ENCODE peak calls at places on chromosomes 3 and 15, in six cellular contexts. One of them, this sample, is unnamed.

GRCh38 chr3:61372723-61373122 is 121.5 kb upstream of the FHIT start:
- DNase-seq in esophagus muscularis mucosa: no peak
- DNase-seq in ovary: no peak
- DNase-seq in breast epithelium: no peak
- DNase-seq in thyroid gland: no peak
- DNase-seq in heart right ventricle: no peak
- DNase-seq in this sample: no peak

GRCh38 chr3:192645437-192645836 is 81.9 kb downstream of the FGF12 start:
- DNase-seq in heart right ventricle: no peak
- DNase-seq in esophagus muscularis mucosa: no peak
- DNase-seq in ovary: no peak
- DNase-seq in thyroid gland: no peak
- DNase-seq in breast epithelium: no peak
- DNase-seq in this sample: no peak

GRCh38 chr15:84648539-84648938 is 5.5 kb downstream of the WDR73 start:
- DNase-seq in heart right ventricle: peak; percentile 59
- DNase-seq in esophagus muscularis mucosa: no peak
- DNase-seq in breast epithelium: no peak
- DNase-seq in thyroid gland: peak; percentile 94
- DNase-seq in ovary: no peak
- DNase-seq in this sample: no peak

GRCh38 chr3:29144807-29145206 is 136.1 kb upstream of the RBMS3 start:
- DNase-seq in heart right ventricle: peak; percentile 10
- DNase-seq in esophagus muscularis mucosa: no peak
- DNase-seq in breast epithelium: no peak
- DNase-seq in ovary: peak; percentile 18
- DNase-seq in thyroid gland: peak; percentile 4
- DNase-seq in this sample: no peak

GRCh38 chr3:8608791-8609171 is 35.8 kb downstream of the SSUH2 start:
- DNase-seq in esophagus muscularis mucosa: no peak
- DNase-seq in thyroid gland: no peak
- DNase-seq in breast epithelium: no peak
- DNase-seq in ovary: no peak
- DNase-seq in heart right ventricle: no peak
- DNase-seq in this sample: no peak

GRCh38 chr15:62896969-62897486 is 145.5 kb upstream of the TPM1 start:
- DNase-seq in ovary: peak; percentile 90
- DNase-seq in esophagus muscularis mucosa: peak; percentile 95
- DNase-seq in breast epithelium: peak; percentile 96
- DNase-seq in thyroid gland: peak; percentile 94
- DNase-seq in heart right ventricle: peak; percentile 89
- DNase-seq in this sample: peak; percentile 97

GRCh38 chr15:62350744-62351143 is 185.7 kb upstream of the C2CD4B start:
- DNase-seq in ovary: no peak
- DNase-seq in breast epithelium: no peak
- DNase-seq in heart right ventricle: no peak
- DNase-seq in thyroid gland: no peak
- DNase-seq in esophagus muscularis mucosa: no peak
- DNase-seq in this sample: no peak

GRCh38 chr15:33200903-33201302 is 6.4 kb upstream of the FMN1 start:
- DNase-seq in breast epithelium: no peak
- DNase-seq in thyroid gland: no peak
- DNase-seq in heart right ventricle: no peak
- DNase-seq in esophagus muscularis mucosa: peak; percentile 34
- DNase-seq in ovary: no peak
- DNase-seq in this sample: no peak

GRCh38 chr3:194134231-194134756 is 1.7 kb upstream of the HES1 start:
- DNase-seq in breast epithelium: peak; percentile 69
- DNase-seq in esophagus muscularis mucosa: peak; percentile 94
- DNase-seq in ovary: no peak
- DNase-seq in thyroid gland: peak; percentile 67
- DNase-seq in heart right ventricle: peak; percentile 79
- DNase-seq in this sample: no peak

GRCh38 chr3:29282431-29283296 is 1.8 kb downstream of the RBMS3 start:
- DNase-seq in esophagus muscularis mucosa: no peak
- DNase-seq in ovary: no peak
- DNase-seq in thyroid gland: no peak
- DNase-seq in heart right ventricle: no peak
- DNase-seq in breast epithelium: no peak
- DNase-seq in this sample: no peak

GRCh38 chr3:100001514-100002270 is 112.6 kb downstream of the FILIP1L start:
- DNase-seq in thyroid gland: no peak
- DNase-seq in esophagus muscularis mucosa: no peak
- DNase-seq in heart right ventricle: no peak
- DNase-seq in breast epithelium: no peak
- DNase-seq in ovary: no peak
- DNase-seq in this sample: no peak

GRCh38 chr3:171842864-171843511 is at the start of gene TMEM212:
- DNase-seq in heart right ventricle: no peak
- DNase-seq in thyroid gland: no peak
- DNase-seq in breast epithelium: no peak
- DNase-seq in ovary: no peak
- DNase-seq in esophagus muscularis mucosa: no peak
- DNase-seq in this sample: no peak

GRCh38 chr15:92304239-92304975 is 89.3 kb upstream of the ST8SIA2 start:
- DNase-seq in thyroid gland: no peak
- DNase-seq in breast epithelium: no peak
- DNase-seq in ovary: no peak
- DNase-seq in heart right ventricle: no peak
- DNase-seq in esophagus muscularis mucosa: no peak
- DNase-seq in this sample: no peak

GRCh38 chr3:50269977-50270413 is 1.0 kb downstream of the SEMA3B start:
- DNase-seq in heart right ventricle: no peak
- DNase-seq in breast epithelium: no peak
- DNase-seq in esophagus muscularis mucosa: no peak
- DNase-seq in thyroid gland: no peak
- DNase-seq in ovary: no peak
- DNase-seq in this sample: peak; percentile 80

GRCh38 chr15:42285042-42285441 is 11.8 kb upstream of the TMEM87A start:
- DNase-seq in ovary: no peak
- DNase-seq in heart right ventricle: no peak
- DNase-seq in breast epithelium: no peak
- DNase-seq in esophagus muscularis mucosa: no peak
- DNase-seq in thyroid gland: no peak
- DNase-seq in this sample: no peak

GRCh38 chr15:67064607-67065530 is 533 bp upstream of the SMAD3 start:
- DNase-seq in thyroid gland: peak; percentile 82
- DNase-seq in ovary: no peak
- DNase-seq in heart right ventricle: no peak
- DNase-seq in esophagus muscularis mucosa: no peak
- DNase-seq in breast epithelium: peak; percentile 64
- DNase-seq in this sample: no peak

GRCh38 chr3:58025406-58025805 is 17.2 kb downstream of the FLNB start:
- DNase-seq in esophagus muscularis mucosa: no peak
- DNase-seq in thyroid gland: no peak
- DNase-seq in heart right ventricle: no peak
- DNase-seq in breast epithelium: no peak
- DNase-seq in ovary: no peak
- DNase-seq in this sample: no peak

DNA sequence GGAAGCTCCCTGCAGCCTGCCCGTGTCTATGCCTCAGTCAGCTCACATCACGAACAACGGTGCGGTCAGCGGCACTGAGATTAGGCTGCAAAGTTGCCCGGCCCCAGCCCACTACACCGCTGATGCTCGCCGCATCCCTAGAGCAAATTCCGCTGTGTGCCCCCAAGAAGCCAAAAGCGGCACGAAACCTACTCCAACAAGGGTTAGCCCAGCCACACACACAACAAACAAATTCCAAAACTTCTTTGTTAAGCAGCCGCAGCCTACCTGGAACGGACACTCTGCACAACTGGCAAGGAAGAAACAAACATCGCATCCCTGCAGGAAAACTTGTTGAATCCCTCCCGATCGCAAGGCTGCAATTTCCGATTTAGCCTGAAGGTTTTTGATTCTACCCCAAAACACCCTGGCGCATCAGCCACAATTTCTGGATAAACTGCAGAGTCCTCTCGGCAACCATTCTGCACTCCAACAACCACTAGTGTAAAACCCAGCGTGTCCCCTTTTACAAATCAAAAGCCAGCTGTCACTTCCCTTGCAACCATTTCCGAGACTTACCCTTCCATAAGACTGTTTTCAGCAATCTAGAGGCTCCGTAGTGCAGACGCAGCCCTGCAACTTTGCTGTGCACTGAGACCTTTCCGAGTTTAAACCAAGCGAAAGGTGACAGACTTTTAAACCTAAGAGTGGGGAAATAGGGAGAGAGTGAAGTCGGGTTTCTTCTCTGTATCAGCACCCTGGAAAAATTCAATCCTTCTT is 425 bp downstream of the ROBO1 start:
- DNase-seq in heart right ventricle: no peak
- DNase-seq in breast epithelium: no peak
- DNase-seq in ovary: no peak
- DNase-seq in esophagus muscularis mucosa: no peak
- DNase-seq in thyroid gland: no peak
- DNase-seq in this sample: no peak
- H3K4me3 ChIP-seq in heart right ventricle: no peak overlapping the region
- H3K4me3 ChIP-seq in breast epithelium: peak overlapping the region; percentile 33
- H3K4me3 ChIP-seq in ovary: peak overlapping the region; percentile 23
- H3K4me3 ChIP-seq in esophagus muscularis mucosa: peak overlapping the region; percentile 3
- H3K4me3 ChIP-seq in thyroid gland: no peak overlapping the region
- H3K4me3 ChIP-seq in this sample: no peak overlapping the region

DNA sequence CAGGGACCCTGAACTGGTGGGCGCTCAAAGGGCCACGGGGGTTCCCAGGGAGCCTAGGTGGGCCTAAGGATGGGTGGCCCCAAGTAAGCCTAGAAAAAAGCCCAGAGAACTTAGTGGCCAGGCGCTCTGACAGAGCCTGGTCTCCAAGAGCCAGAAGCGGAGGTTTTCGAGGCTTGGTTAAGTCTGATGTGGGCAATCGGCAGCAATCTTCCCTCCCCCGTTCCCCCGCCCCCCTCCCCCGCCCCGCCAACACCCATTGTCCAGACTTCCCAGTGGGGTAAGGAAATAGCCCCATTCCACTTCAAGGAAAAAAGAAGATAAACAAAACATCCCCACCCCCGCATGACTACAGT is 6.7 kb downstream of the EOMES start:
- DNase-seq in thyroid gland: no peak
- DNase-seq in esophagus muscularis mucosa: no peak
- DNase-seq in breast epithelium: no peak
- DNase-seq in ovary: no peak
- DNase-seq in heart right ventricle: no peak
- DNase-seq in this sample: no peak
- H3K4me3 ChIP-seq in thyroid gland: no peak overlapping the region
- H3K4me3 ChIP-seq in esophagus muscularis mucosa: peak overlapping the region; percentile 29
- H3K4me3 ChIP-seq in breast epithelium: peak overlapping the region; percentile 34
- H3K4me3 ChIP-seq in ovary: no peak overlapping the region
- H3K4me3 ChIP-seq in heart right ventricle: no peak overlapping the region
- H3K4me3 ChIP-seq in this sample: no peak overlapping the region

GRCh38 chr3:4985330-4986174 is 6.3 kb downstream of the BHLHE40 start:
- DNase-seq in esophagus muscularis mucosa: no peak
- DNase-seq in breast epithelium: peak; percentile 80
- DNase-seq in ovary: peak; percentile 56
- DNase-seq in heart right ventricle: no peak
- DNase-seq in thyroid gland: peak; percentile 29
- DNase-seq in this sample: peak; percentile 20
- H3K4me3 ChIP-seq in esophagus muscularis mucosa: no peak overlapping the region
- H3K4me3 ChIP-seq in breast epithelium: peak overlapping the region; percentile 63
- H3K4me3 ChIP-seq in ovary: no peak overlapping the region
- H3K4me3 ChIP-seq in heart right ventricle: no peak overlapping the region
- H3K4me3 ChIP-seq in thyroid gland: no peak overlapping the region
- H3K4me3 ChIP-seq in this sample: no peak overlapping the region

DNA sequence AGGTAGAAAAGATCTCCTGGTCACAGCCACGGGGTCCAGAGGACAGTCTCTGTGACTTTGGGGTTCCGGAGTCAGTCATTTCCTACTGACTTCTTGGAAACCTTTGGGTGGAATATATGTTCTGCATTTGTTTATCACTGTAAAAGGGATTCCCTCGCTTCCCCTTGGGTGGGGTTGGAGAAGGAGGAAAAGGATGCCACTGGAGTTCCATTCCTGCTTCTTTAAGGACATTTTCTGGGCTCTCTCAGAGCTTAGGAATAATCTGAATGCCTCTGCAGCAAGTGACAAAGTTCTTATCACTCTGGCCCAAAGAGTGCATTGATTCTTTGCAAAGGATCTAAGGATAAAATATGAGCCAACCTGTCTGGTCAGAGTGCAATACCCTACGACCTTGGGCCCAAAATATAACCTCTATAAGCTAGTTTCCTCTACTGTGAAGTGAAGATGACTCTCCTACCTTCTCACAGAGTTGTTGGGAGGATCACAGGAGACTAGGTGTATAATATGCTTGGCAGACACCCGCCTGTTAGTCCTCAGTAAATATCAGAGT is 17.2 kb downstream of the ARHGEF3 start:
- DNase-seq in esophagus muscularis mucosa: no peak
- DNase-seq in ovary: no peak
- DNase-seq in thyroid gland: no peak
- DNase-seq in breast epithelium: no peak
- DNase-seq in heart right ventricle: no peak
- DNase-seq in this sample: no peak
- H3K4me3 ChIP-seq in esophagus muscularis mucosa: no peak overlapping the region
- H3K4me3 ChIP-seq in ovary: no peak overlapping the region
- H3K4me3 ChIP-seq in thyroid gland: no peak overlapping the region
- H3K4me3 ChIP-seq in breast epithelium: no peak overlapping the region
- H3K4me3 ChIP-seq in heart right ventricle: no peak overlapping the region
- H3K4me3 ChIP-seq in this sample: no peak overlapping the region

This sample was measured in MG63.